ENCODE peak calls at places on chromosomes 16 and 17, in nine cellular contexts. C, O, J, F, H, A, E, G and Z are unnamed samples.

GRCh38 chr16:27005386-27005785 is 61.3 kb upstream of the C16orf82 start:
- DNase-seq in C (no peak), O (no peak), J (no peak), F (no peak), H (no peak), A (no peak), E (no peak), G (no peak), Z (no peak)

GRCh38 chr16:84115919-84116719 is 623 bp downstream of the MBTPS1 start:
- DNase-seq in C (no peak), O (no peak), J (peak; percentile 8), F (no peak), H (peak; percentile 20), A (no peak), E (peak; percentile 73), G (peak; percentile 55), Z (no peak)

GRCh38 chr17:63035271-63035670 is 69.2 kb downstream of the TANC2 start:
- DNase-seq in C (no peak), O (no peak), J (no peak), F (no peak), H (no peak), A (no peak), E (no peak), G (no peak), Z (no peak)

GRCh38 chr16:50093607-50094570 is 28.1 kb downstream of the HEATR3 start:
- DNase-seq in C (no peak), O (no peak), J (no peak), F (no peak), H (no peak), A (peak; percentile 20), E (no peak), G (peak; percentile 32), Z (peak; percentile 79)

GRCh38 chr16:89080251-89080853 is 13.3 kb upstream of the ACSF3 start:
- DNase-seq in C (no peak), O (no peak), J (no peak), F (no peak), H (no peak), A (no peak), E (no peak), G (no peak), Z (no peak)

GRCh38 chr16:49859139-49859947 is 3.4 kb upstream of the ZNF423 start:
- DNase-seq in C (no peak), O (no peak), J (no peak), F (no peak), H (no peak), A (no peak), E (no peak), G (peak; percentile 82), Z (peak; percentile 90)

GRCh38 chr17:75199886-75200618 is 5.4 kb upstream of the NUP85 start:
- DNase-seq in C (no peak), O (no peak), J (no peak), F (no peak), H (no peak), A (no peak), E (no peak), G (no peak), Z (no peak)

GRCh38 chr16:77674888-77675287 is 47.4 kb upstream of the NUDT7 start:
- DNase-seq in C (no peak), O (no peak), J (no peak), F (no peak), H (no peak), A (no peak), E (no peak), G (no peak), Z (no peak)

GRCh38 chr17:1089915-1090314 is 89.9 kb downstream of the ABR start:
- DNase-seq in C (no peak), O (no peak), J (no peak), F (no peak), H (no peak), A (peak; percentile 19), E (no peak), G (no peak), Z (peak; percentile 88)

GRCh38 chr16:17261197-17261858 is 209.4 kb downstream of the XYLT1 start:
- DNase-seq in C (no peak), O (no peak), J (no peak), F (no peak), H (no peak), A (no peak), E (peak; percentile 69), G (no peak), Z (no peak)

GRCh38 chr17:73695035-73695738 is 50.9 kb upstream of the SDK2 start:
- DNase-seq in C (no peak), O (no peak), J (no peak), F (no peak), H (no peak), A (no peak), E (no peak), G (no peak), Z (no peak)

GRCh38 chr17:13597723-13598347 is 3.9 kb downstream of the HS3ST3A1 start:
- DNase-seq in C (no peak), O (peak; percentile 11), J (no peak), F (no peak), H (no peak), A (no peak), E (peak; percentile 46), G (no peak), Z (no peak)

GRCh38 chr17:57954421-57955182 is 610 bp downstream of the CUEDC1 start:
- DNase-seq in C (peak; percentile 71), O (peak; percentile 85), J (no peak), F (no peak), H (peak; percentile 63), A (peak; percentile 60), E (no peak), G (peak; percentile 78), Z (peak; percentile 95)

GRCh38 chr17:76246080-76247066 is 6.1 kb upstream of the RNF157 start:
- DNase-seq in C (no peak), O (no peak), J (no peak), F (no peak), H (peak; percentile 15), A (no peak), E (peak; percentile 91), G (no peak), Z (no peak)

GRCh38 chr16:59274141-59274540 is 540.0 kb upstream of the GOT2 start:
- DNase-seq in C (no peak), O (no peak), J (no peak), F (no peak), H (no peak), A (no peak), E (no peak), G (no peak), Z (no peak)